ENCODE peak calls at places on chromosomes 6 and 20, in nine cellular contexts. One of them, this sample, is unnamed.

GRCh38 chr6:39923394-39923793 is 10.9 kb downstream of the MOCS1 start:
- DNase-seq in endothelial cell of umbilical vein: no peak
- DNase-seq in sigmoid colon: no peak
- DNase-seq in H1: no peak
- DNase-seq in HCT116: no peak
- DNase-seq in stomach: peak; percentile 89
- DNase-seq in transverse colon: peak; percentile 79
- DNase-seq in K562: no peak
- DNase-seq in upper lobe of left lung: peak; percentile 61
- DNase-seq in this sample: peak; percentile 71

GRCh38 chr6:136860043-136860442 is 37.7 kb downstream of the PEX7 start:
- DNase-seq in endothelial cell of umbilical vein: no peak
- DNase-seq in sigmoid colon: no peak
- DNase-seq in H1: no peak
- DNase-seq in HCT116: no peak
- DNase-seq in stomach: no peak
- DNase-seq in transverse colon: no peak
- DNase-seq in K562: no peak
- DNase-seq in upper lobe of left lung: no peak
- DNase-seq in this sample: no peak

GRCh38 chr20:54221996-54222890 is 14.4 kb downstream of the PFDN4 start:
- DNase-seq in endothelial cell of umbilical vein: peak; percentile 37
- DNase-seq in sigmoid colon: no peak
- DNase-seq in H1: no peak
- DNase-seq in HCT116: no peak
- DNase-seq in stomach: peak; percentile 37
- DNase-seq in transverse colon: no peak
- DNase-seq in K562: no peak
- DNase-seq in upper lobe of left lung: no peak
- DNase-seq in this sample: no peak

GRCh38 chr20:32387262-32387661 is 29.1 kb downstream of the ASXL1 start:
- DNase-seq in endothelial cell of umbilical vein: no peak
- DNase-seq in sigmoid colon: no peak
- DNase-seq in H1: no peak
- DNase-seq in HCT116: no peak
- DNase-seq in stomach: no peak
- DNase-seq in transverse colon: no peak
- DNase-seq in K562: no peak
- DNase-seq in upper lobe of left lung: no peak
- DNase-seq in this sample: no peak

GRCh38 chr6:21808045-21808470 is 214.5 kb downstream of the SOX4 start:
- DNase-seq in endothelial cell of umbilical vein: no peak
- DNase-seq in sigmoid colon: no peak
- DNase-seq in H1: peak; percentile 39
- DNase-seq in HCT116: no peak
- DNase-seq in stomach: no peak
- DNase-seq in transverse colon: no peak
- DNase-seq in K562: no peak
- DNase-seq in upper lobe of left lung: no peak
- DNase-seq in this sample: no peak

GRCh38 chr6:43943099-43943766 is 173.2 kb downstream of the VEGFA start:
- DNase-seq in endothelial cell of umbilical vein: no peak
- DNase-seq in sigmoid colon: peak; percentile 44
- DNase-seq in H1: no peak
- DNase-seq in HCT116: no peak
- DNase-seq in stomach: no peak
- DNase-seq in transverse colon: no peak
- DNase-seq in K562: no peak
- DNase-seq in upper lobe of left lung: no peak
- DNase-seq in this sample: peak; percentile 44

GRCh38 chr20:3559637-3560036 is 88.8 kb downstream of the ATRN start:
- DNase-seq in endothelial cell of umbilical vein: peak; percentile 11
- DNase-seq in sigmoid colon: no peak
- DNase-seq in H1: no peak
- DNase-seq in HCT116: no peak
- DNase-seq in stomach: no peak
- DNase-seq in transverse colon: no peak
- DNase-seq in K562: no peak
- DNase-seq in upper lobe of left lung: no peak
- DNase-seq in this sample: no peak

GRCh38 chr6:134757911-134758361 is 192.0 kb downstream of the ALDH8A1 start:
- DNase-seq in endothelial cell of umbilical vein: no peak
- DNase-seq in sigmoid colon: no peak
- DNase-seq in H1: no peak
- DNase-seq in HCT116: no peak
- DNase-seq in stomach: no peak
- DNase-seq in transverse colon: no peak
- DNase-seq in K562: no peak
- DNase-seq in upper lobe of left lung: peak; percentile 77
- DNase-seq in this sample: no peak

GRCh38 chr6:38564301-38564700 is 75.4 kb downstream of the BTBD9 start:
- DNase-seq in endothelial cell of umbilical vein: no peak
- DNase-seq in sigmoid colon: no peak
- DNase-seq in H1: no peak
- DNase-seq in HCT116: no peak
- DNase-seq in stomach: no peak
- DNase-seq in transverse colon: no peak
- DNase-seq in K562: no peak
- DNase-seq in upper lobe of left lung: no peak
- DNase-seq in this sample: no peak

GRCh38 chr6:707576-708236 is 14.8 kb upstream of the EXOC2 start:
- DNase-seq in endothelial cell of umbilical vein: no peak
- DNase-seq in sigmoid colon: no peak
- DNase-seq in H1: peak; percentile 38
- DNase-seq in HCT116: no peak
- DNase-seq in stomach: no peak
- DNase-seq in transverse colon: no peak
- DNase-seq in K562: no peak
- DNase-seq in upper lobe of left lung: no peak
- DNase-seq in this sample: no peak

GRCh38 chr6:101391772-101392560 is 1.5 kb upstream of the GRIK2 start:
- DNase-seq in endothelial cell of umbilical vein: no peak
- DNase-seq in sigmoid colon: no peak
- DNase-seq in H1: peak; percentile 54
- DNase-seq in HCT116: no peak
- DNase-seq in stomach: no peak
- DNase-seq in transverse colon: no peak
- DNase-seq in K562: no peak
- DNase-seq in upper lobe of left lung: no peak
- DNase-seq in this sample: no peak

GRCh38 chr20:3042621-3043020 is 801 bp upstream of the GNRH2 start:
- DNase-seq in endothelial cell of umbilical vein: no peak
- DNase-seq in sigmoid colon: peak; percentile 83
- DNase-seq in H1: no peak
- DNase-seq in HCT116: no peak
- DNase-seq in stomach: no peak
- DNase-seq in transverse colon: no peak
- DNase-seq in K562: no peak
- DNase-seq in upper lobe of left lung: no peak
- DNase-seq in this sample: peak; percentile 45

GRCh38 chr6:127121637-127121960 is 3.1 kb downstream of the RSPO3 start:
- DNase-seq in endothelial cell of umbilical vein: no peak
- DNase-seq in sigmoid colon: no peak
- DNase-seq in H1: no peak
- DNase-seq in HCT116: no peak
- DNase-seq in stomach: no peak
- DNase-seq in transverse colon: no peak
- DNase-seq in K562: no peak
- DNase-seq in upper lobe of left lung: no peak
- DNase-seq in this sample: no peak

GRCh38 chr6:157709514-157709913 is 113.5 kb upstream of the SNX9 start:
- DNase-seq in endothelial cell of umbilical vein: no peak
- DNase-seq in sigmoid colon: no peak
- DNase-seq in H1: no peak
- DNase-seq in HCT116: no peak
- DNase-seq in stomach: no peak
- DNase-seq in transverse colon: no peak
- DNase-seq in K562: no peak
- DNase-seq in upper lobe of left lung: no peak
- DNase-seq in this sample: no peak

DNA sequence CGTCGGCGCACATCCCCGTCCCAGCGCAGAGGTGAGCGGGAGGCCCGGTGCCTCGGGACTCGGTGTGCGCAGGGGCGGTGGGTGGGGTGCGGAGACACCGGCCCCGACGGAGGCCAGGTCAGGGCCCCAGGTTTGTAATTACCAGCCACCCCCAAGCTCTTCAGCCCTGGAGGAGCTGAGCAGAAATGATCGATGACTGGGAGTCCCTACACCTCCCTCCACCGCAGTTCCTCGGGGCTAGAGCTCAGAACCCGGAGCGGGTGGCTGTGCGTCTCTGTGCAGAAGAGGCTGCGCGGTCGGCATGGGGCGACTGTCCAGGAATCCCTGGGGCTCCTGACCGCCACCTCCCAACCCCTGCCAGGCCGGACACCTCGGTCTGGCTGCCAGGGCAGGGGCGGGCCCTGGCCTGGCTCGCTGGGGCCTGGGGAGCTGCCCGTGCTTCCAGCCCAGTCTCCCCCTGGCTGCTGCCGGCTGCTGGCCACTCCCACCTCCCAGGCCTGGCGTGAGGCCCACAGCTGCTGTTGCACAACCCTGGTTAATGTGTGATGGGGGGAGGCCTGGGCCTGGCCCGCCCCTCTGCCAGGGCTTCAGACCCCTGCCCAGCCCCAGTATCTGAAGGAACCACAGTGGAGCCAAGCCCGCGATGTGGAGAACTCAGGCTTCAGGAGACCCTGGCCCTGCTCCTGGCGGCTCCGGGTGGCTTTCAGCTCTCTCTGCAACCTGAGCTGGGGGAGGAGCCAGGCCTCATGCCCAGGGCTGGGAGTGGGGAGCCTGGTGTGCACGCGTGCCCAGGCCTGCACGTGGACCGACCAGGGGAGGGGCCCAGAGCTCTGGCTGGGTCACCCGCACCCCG is 1.2 kb downstream of the SLC2A4RG start:
- DNase-seq in endothelial cell of umbilical vein: peak; percentile 86
- DNase-seq in sigmoid colon: peak; percentile 98
- DNase-seq in H1: peak; percentile 86
- DNase-seq in HCT116: peak; percentile 48
- DNase-seq in stomach: peak; percentile 95
- DNase-seq in transverse colon: peak; percentile 93
- DNase-seq in K562: peak; percentile 65
- DNase-seq in upper lobe of left lung: peak; percentile 94
- DNase-seq in this sample: peak; percentile 93
- TF ChIP-seq POLR2AphosphoS5 in endothelial cell of umbilical vein: peak; percentile 23
- TF ChIP-seq POLR2AphosphoS5 in sigmoid colon: peak; percentile 79
- TF ChIP-seq POLR2AphosphoS5 in H1: no peak
- TF ChIP-seq POLR2AphosphoS5 in HCT116: no peak
- TF ChIP-seq POLR2AphosphoS5 in stomach: no peak
- TF ChIP-seq POLR2AphosphoS5 in transverse colon: peak; percentile 65
- TF ChIP-seq POLR2AphosphoS5 in K562: peak; percentile 23
- TF ChIP-seq POLR2AphosphoS5 in upper lobe of left lung: peak; percentile 72
- TF ChIP-seq POLR2AphosphoS5 in this sample: peak; percentile 78

GRCh38 chr6:83901624-83902023 is 42.1 kb downstream of the CYB5R4 start:
- DNase-seq in endothelial cell of umbilical vein: no peak
- DNase-seq in sigmoid colon: no peak
- DNase-seq in H1: no peak
- DNase-seq in HCT116: no peak
- DNase-seq in stomach: no peak
- DNase-seq in transverse colon: no peak
- DNase-seq in K562: no peak
- DNase-seq in upper lobe of left lung: no peak
- DNase-seq in this sample: no peak
- H3K9me3 ChIP-seq in endothelial cell of umbilical vein: no peaks in the 10 kb centered on the region
- H3K9me3 ChIP-seq in sigmoid colon: no peaks in the 10 kb centered on the region
- H3K9me3 ChIP-seq in H1: no peaks in the 10 kb centered on the region
- H3K9me3 ChIP-seq in HCT116: no peaks in the 10 kb centered on the region
- H3K9me3 ChIP-seq in stomach: no peaks in the 10 kb centered on the region
- H3K9me3 ChIP-seq in transverse colon: peaks cover 7% of the 10 kb centered on the region
- H3K9me3 ChIP-seq in K562: peaks cover 1% of the 10 kb centered on the region
- H3K9me3 ChIP-seq in upper lobe of left lung: no peaks in the 10 kb centered on the region
- H3K9me3 ChIP-seq in this sample: peaks cover 33% of the 10 kb centered on the region

DNA sequence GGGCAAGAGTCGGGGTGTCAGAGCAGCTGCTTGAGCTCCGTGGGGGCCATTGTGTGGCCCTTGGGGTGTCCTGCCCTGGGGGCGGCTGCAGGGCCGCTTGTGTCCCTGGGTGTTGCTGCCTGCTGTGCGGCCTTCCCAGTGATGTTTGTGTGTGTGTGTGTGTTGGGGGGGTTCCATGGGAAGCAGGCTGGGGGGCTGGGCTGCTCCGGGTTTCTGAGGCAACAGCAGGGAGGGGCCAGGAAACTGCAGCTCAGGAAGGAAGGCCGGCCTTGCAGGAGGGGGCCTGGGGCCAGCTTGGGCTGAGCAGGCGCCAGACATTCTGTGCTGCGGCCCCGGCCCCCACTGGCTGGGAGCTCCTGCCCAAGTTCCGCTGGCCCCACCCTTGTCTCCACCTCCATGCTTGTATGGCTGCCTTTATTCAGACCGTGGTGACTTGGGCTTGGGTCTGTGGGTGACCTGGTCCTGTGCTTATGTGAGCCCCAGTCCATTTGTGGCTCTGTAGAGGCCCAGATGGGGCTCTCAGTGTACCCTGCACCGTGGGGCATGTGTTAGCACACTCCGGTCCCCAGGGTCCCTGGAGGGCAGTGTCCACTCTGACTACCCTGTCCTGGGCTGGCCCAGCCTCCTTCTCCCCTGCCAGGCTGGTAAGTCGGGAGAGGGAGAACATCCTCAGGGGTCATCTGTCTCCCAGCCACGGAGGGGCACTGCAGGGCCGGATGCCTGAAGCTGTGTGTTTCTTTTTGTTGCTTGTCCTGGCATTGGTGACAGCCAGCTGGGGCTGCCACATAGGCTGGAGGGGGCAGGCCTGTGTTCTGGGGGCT is 4.6 kb upstream of the SOX18 start:
- DNase-seq in endothelial cell of umbilical vein: peak; percentile 90
- DNase-seq in sigmoid colon: no peak
- DNase-seq in H1: no peak
- DNase-seq in HCT116: peak; percentile 29
- DNase-seq in stomach: no peak
- DNase-seq in transverse colon: no peak
- DNase-seq in K562: peak; percentile 60
- DNase-seq in upper lobe of left lung: peak; percentile 50
- DNase-seq in this sample: peak; percentile 90
- TF ChIP-seq POLR2AphosphoS5 in endothelial cell of umbilical vein: peak; percentile 89
- TF ChIP-seq POLR2AphosphoS5 in sigmoid colon: no peak
- TF ChIP-seq POLR2AphosphoS5 in H1: no peak
- TF ChIP-seq POLR2AphosphoS5 in HCT116: no peak
- TF ChIP-seq POLR2AphosphoS5 in stomach: no peak
- TF ChIP-seq POLR2AphosphoS5 in transverse colon: no peak
- TF ChIP-seq POLR2AphosphoS5 in K562: no peak
- TF ChIP-seq POLR2AphosphoS5 in upper lobe of left lung: peak; percentile 44
- TF ChIP-seq POLR2AphosphoS5 in this sample: peak; percentile 77

GRCh38 chr20:59644371-59644939 is 40.1 kb downstream of the PHACTR3 start:
- DNase-seq in endothelial cell of umbilical vein: no peak
- DNase-seq in sigmoid colon: peak; percentile 20
- DNase-seq in H1: no peak
- DNase-seq in HCT116: no peak
- DNase-seq in stomach: peak; percentile 9
- DNase-seq in transverse colon: no peak
- DNase-seq in K562: no peak
- DNase-seq in upper lobe of left lung: no peak
- DNase-seq in this sample: peak; percentile 51
- H3K9me3 ChIP-seq in endothelial cell of umbilical vein: no peaks in the 10 kb centered on the region
- H3K9me3 ChIP-seq in sigmoid colon: no peaks in the 10 kb centered on the region
- H3K9me3 ChIP-seq in H1: peaks cover 93% of the 10 kb centered on the region
- H3K9me3 ChIP-seq in HCT116: no peaks in the 10 kb centered on the region
- H3K9me3 ChIP-seq in stomach: no peaks in the 10 kb centered on the region
- H3K9me3 ChIP-seq in transverse colon: no peaks in the 10 kb centered on the region
- H3K9me3 ChIP-seq in K562: no peaks in the 10 kb centered on the region
- H3K9me3 ChIP-seq in upper lobe of left lung: no peaks in the 10 kb centered on the region
- H3K9me3 ChIP-seq in this sample: no peaks in the 10 kb centered on the region